ENCODE peak calls at places on chromosomes 4 and X, in four cellular contexts. S is K562, B is HepG2, I is GM12878. N is an unnamed sample.

GRCh38 chr4:10677796-10678497 is 6.6 kb downstream of the CLNK start:
- DNase-seq in S (no peak), B (no peak), I (no peak), N (no peak)

GRCh38 chr4:180058731-180059215 is 2184.4 kb upstream of the TENM3 start:
- DNase-seq in S (no peak), B (no peak), I (no peak), N (peak; percentile 10)

GRCh38 chr4:94588900-94589693 is 137.4 kb downstream of the PDLIM5 start:
- DNase-seq in S (no peak), B (no peak), I (no peak), N (no peak)

GRCh38 chrX:56564182-56564885 is 907 bp downstream of the UBQLN2 start:
- DNase-seq in S (peak; percentile 16), B (peak; percentile 2), I (no peak), N (peak; percentile 18)

GRCh38 chrX:18890724-18891560 is 93.0 kb downstream of the PHKA2 start:
- DNase-seq in S (no peak), B (no peak), I (no peak), N (no peak)

GRCh38 chrX:50430917-50431316 is 39.7 kb downstream of the DGKK start:
- DNase-seq in S (no peak), B (peak; percentile 41), I (no peak), N (no peak)

GRCh38 chrX:16177260-16177659 is 10.0 kb downstream of the MAGEB17 start:
- DNase-seq in S (no peak), B (no peak), I (no peak), N (no peak)

GRCh38 chr4:17336524-17336941 is 175.4 kb downstream of the QDPR start:
- DNase-seq in S (no peak), B (peak; percentile 6), I (peak; percentile 93), N (no peak)

GRCh38 chrX:68808686-68809357 is 20.0 kb upstream of the EFNB1 start:
- DNase-seq in S (peak; percentile 28), B (no peak), I (no peak), N (no peak)

GRCh38 chr4:186775867-186776266 is 52.2 kb upstream of the FAT1 start:
- DNase-seq in S (no peak), B (no peak), I (no peak), N (no peak)

GRCh38 chrX:18983711-18984380 is at the start of gene PHKA2:
- DNase-seq in S (peak; percentile 6), B (peak; percentile 29), I (no peak), N (no peak)

GRCh38 chrX:9668537-9668936 is 97.1 kb downstream of the GPR143 start:
- DNase-seq in S (no peak), B (no peak), I (no peak), N (no peak)

GRCh38 chr4:5186584-5187170 is 135.4 kb downstream of the STK32B start:
- DNase-seq in S (no peak), B (no peak), I (no peak), N (no peak)

GRCh38 chrX:10617964-10618342 is 2.4 kb downstream of the MID1 start:
- DNase-seq in S (no peak), B (no peak), I (no peak), N (peak; percentile 52)

GRCh38 chr4:128241425-128241913 is 46.1 kb downstream of the PGRMC2 start:
- DNase-seq in S (no peak), B (peak; percentile 57), I (no peak), N (peak; percentile 17)

GRCh38 chr4:54231419-54232150 is 2.5 kb downstream of the PDGFRA start:
- DNase-seq in S (no peak), B (no peak), I (no peak), N (no peak)

GRCh38 chr4:129604632-129605031 is 508.7 kb downstream of the C4orf33 start:
- DNase-seq in S (no peak), B (no peak), I (no peak), N (no peak)

GRCh38 chrX:70508296-70508911 is 63.8 kb downstream of the DLG3 start:
- DNase-seq in S (no peak), B (peak; percentile 44), I (no peak), N (no peak)

GRCh38 chr4:138866314-138866713 is 149.3 kb upstream of the NOCT start:
- DNase-seq in S (no peak), B (no peak), I (no peak), N (no peak)

GRCh38 chrX:57929373-57929772 is 19.1 kb upstream of the ZXDA start:
- DNase-seq in S (no peak), B (peak; percentile 2), I (no peak), N (peak; percentile 36)

GRCh38 chr4:65437102-65437501 is 233.2 kb downstream of the EPHA5 start:
- DNase-seq in S (no peak), B (no peak), I (no peak), N (no peak)

GRCh38 chrX:107629533-107629909 is 1.2 kb downstream of the PRPS1 start:
- DNase-seq in S (peak; percentile 30), B (peak; percentile 6), I (no peak), N (peak; percentile 51)

GRCh38 chrX:12210921-12211320 is 72.6 kb downstream of the FRMPD4 start:
- DNase-seq in S (no peak), B (no peak), I (no peak), N (peak; percentile 20)

GRCh38 chrX:68490644-68491043 is 8.2 kb upstream of the YIPF6 start:
- DNase-seq in S (peak; percentile 53), B (peak; percentile 58), I (no peak), N (peak; percentile 74)

GRCh38 chr4:74098628-74098995 is 383 bp downstream of the CXCL2 start:
- DNase-seq in S (no peak), B (no peak), I (no peak), N (no peak)

GRCh38 chrX:19152762-19153161 is 30.5 kb upstream of the ADGRG2 start:
- DNase-seq in S (no peak), B (no peak), I (no peak), N (no peak)

GRCh38 chr4:135838889-135839288 is 1637.3 kb upstream of the PABPC4L start:
- DNase-seq in S (no peak), B (no peak), I (no peak), N (peak; percentile 1)

GRCh38 chr4:8817813-8818062 is 53.9 kb downstream of the HMX1 start:
- DNase-seq in S (no peak), B (no peak), I (no peak), N (no peak)
- TF ChIP-seq USF2 in S (no peak), B (no peak), I (no peak), N (no peak)

GRCh38 chr4:8837181-8837811 is 34.3 kb downstream of the HMX1 start:
- DNase-seq in S (no peak), B (no peak), I (no peak), N (no peak)

GRCh38 chr4:8835521-8836365 is 35.9 kb downstream of the HMX1 start:
- DNase-seq in S (no peak), B (no peak), I (no peak), N (no peak)

GRCh38 chr4:8832130-8832930 is 39.3 kb downstream of the HMX1 start:
- DNase-seq in S (no peak), B (no peak), I (no peak), N (no peak)

GRCh38 chr4:8836664-8837171 is 34.9 kb downstream of the HMX1 start:
- DNase-seq in S (no peak), B (no peak), I (no peak), N (no peak)

GRCh38 chr4:8834681-8835220 is 36.9 kb downstream of the HMX1 start:
- DNase-seq in S (no peak), B (no peak), I (no peak), N (no peak)
- TF ChIP-seq MYC in S (no peak), B (no peak), I (no peak), N (no peak)

GRCh38 chr4:105662935-105663675 is 45.4 kb downstream of the INTS12 start:
- DNase-seq in S (no peak), B (no peak), I (no peak), N (no peak)

GRCh38 chr4:105661028-105661427 is 47.5 kb downstream of the INTS12 start:
- DNase-seq in S (no peak), B (no peak), I (no peak), N (no peak)

GRCh38 chr4:105670684-105671083 is 37.8 kb downstream of the INTS12 start:
- DNase-seq in S (no peak), B (peak; percentile 23), I (no peak), N (no peak)

DNA sequence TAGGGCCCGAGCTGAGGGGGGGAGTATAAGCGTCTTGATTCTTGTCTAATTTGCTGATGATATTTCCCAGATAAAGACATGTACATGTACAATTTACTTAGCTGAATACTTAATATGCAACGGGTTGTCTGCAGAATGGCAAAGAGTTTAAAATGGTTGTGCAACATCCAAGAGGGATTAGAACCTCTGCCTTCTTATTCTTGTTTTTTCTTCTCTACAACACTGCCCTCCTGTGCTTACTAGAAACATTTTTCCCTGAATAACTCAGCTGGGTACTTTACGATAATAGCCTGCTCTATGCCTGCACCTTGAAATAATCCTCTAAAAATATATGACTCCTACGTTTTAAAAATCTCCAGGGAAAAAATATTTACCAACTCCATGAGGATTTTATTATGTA is 41.8 kb downstream of the INTS12 start:
- DNase-seq in S (peak; percentile 7), B (no peak), I (no peak), N (no peak)
- TF ChIP-seq ESRRA in S (no peak), B (no peak), I (no peak), N (no peak)

DNA sequence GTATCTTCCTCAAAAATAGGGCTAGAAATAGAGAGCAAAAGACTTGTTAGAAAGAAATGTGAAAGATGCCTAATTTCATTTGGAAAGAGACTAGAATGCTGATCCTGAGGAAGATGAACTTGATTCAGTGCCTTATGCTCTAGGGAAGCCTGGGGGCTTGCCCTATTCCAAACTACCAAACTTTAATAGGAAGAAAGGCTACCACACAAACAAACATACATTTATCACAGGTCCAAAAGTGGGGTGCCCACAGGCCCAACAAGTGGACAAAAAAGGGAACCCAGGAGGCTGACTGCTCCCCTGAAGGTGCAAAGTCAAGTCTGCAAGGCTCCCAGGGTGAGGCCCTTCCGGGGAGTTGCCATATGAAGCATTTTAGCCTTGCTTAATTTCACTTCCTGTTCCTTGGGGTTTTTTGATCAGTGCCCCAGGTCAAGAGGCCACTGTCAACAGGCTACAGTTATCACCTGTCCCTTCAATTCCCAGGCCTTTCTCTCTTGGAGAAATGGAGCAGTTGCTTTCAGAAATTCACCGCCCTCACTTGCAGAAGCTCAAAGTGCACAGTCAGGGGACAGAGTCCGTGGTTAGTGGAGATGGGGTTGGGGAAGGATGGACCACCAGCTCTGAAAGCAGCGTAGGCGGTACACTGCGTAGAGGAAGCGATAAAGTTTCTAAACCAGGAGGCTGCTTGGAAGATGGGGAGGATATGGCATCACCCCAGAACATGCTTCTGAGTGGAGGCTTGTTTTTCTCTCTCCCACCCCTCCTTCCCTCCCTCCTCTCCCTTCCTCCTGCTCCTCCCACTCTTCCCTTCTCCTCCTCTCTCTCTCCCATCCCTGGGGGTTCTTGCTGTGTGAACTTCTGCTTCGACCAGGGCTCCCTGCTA is 36.4 kb downstream of the TMEM154 start:
- DNase-seq in S (no peak), B (no peak), I (peak; percentile 75), N (no peak)
- TF ChIP-seq USF2 in S (no peak), B (no peak), I (no peak), N (no peak)

GRCh38 chrX:138487866-138488265 is 223.7 kb downstream of the FGF13 start:
- DNase-seq in S (no peak), B (no peak), I (no peak), N (no peak)
- TF ChIP-seq MYC in S (no peak), B (no peak), I (no peak), N (no peak)

N was measured in A549.